ENCODE peak calls at places on chromosomes 12 and 14, in four cellular contexts. M is K562, X is HL-60, B is GM12878. T is an unnamed sample.
A peak's percentile ranks its signal among the peaks of the same experiment; 100 is the strongest.

GRCh38 chr12:79689477-79690155 is 1.1 kb downstream of the PAWR start:
- DNase-seq in M (no peak), B (no peak), X (no peak), T (peak; percentile 36)

GRCh38 chr12:7017870-7018349 is 366 bp downstream of the LPCAT3 start:
- DNase-seq in B (no peak), M (peak; percentile 8), X (peak; percentile 55), T (no peak)

GRCh38 chr12:19404232-19404880 is 34.9 kb upstream of the AEBP2 start:
- DNase-seq in M (no peak), B (no peak), X (no peak), T (no peak)

GRCh38 chr12:66708704-66709443 is 30.0 kb upstream of the GRIP1 start:
- DNase-seq in M (no peak), B (no peak), X (no peak), T (no peak)

GRCh38 chr12:92539966-92540791 is 162.6 kb upstream of the PLEKHG7 start:
- DNase-seq in X (no peak), M (no peak), B (no peak), T (no peak)

GRCh38 chr12:32266756-32267155 is 132.6 kb upstream of the FGD4 start:
- DNase-seq in M (no peak), B (no peak), X (no peak), T (no peak)

GRCh38 chr12:77189463-77189862 is 124.1 kb upstream of the E2F7 start:
- DNase-seq in B (no peak), M (no peak), X (no peak), T (no peak)

GRCh38 chr12:95402096-95402495 is 71.9 kb upstream of the METAP2 start:
- DNase-seq in X (no peak), B (no peak), M (no peak), T (no peak)

GRCh38 chr12:53051881-53052412 is 2.1 kb downstream of the TNS2 start:
- DNase-seq in X (no peak), B (no peak), M (no peak), T (no peak)

GRCh38 chr12:46908236-46908935 is 82.6 kb upstream of the SLC38A4 start:
- DNase-seq in X (no peak), B (no peak), M (no peak), T (no peak)

GRCh38 chr14:101224356-101225115 is 321.0 kb upstream of the RTL1 start:
- DNase-seq in M (peak; percentile 25), X (no peak), B (no peak), T (no peak)

GRCh38 chr14:78530078-78530477 is 359.9 kb downstream of the NRXN3 start:
- DNase-seq in M (peak; percentile 29), X (no peak), B (no peak), T (no peak)

GRCh38 chr12:88237954-88238353 is 95.8 kb downstream of the TMTC3 start:
- DNase-seq in M (no peak), B (peak; percentile 7), X (peak; percentile 58), T (no peak)

GRCh38 chr14:44030963-44031362 is 476.1 kb downstream of the FSCB start:
- DNase-seq in B (no peak), M (no peak), X (no peak), T (no peak)

GRCh38 chr12:60394680-60395079 is 798.9 kb downstream of the SLC16A7 start:
- DNase-seq in X (no peak), B (no peak), M (no peak), T (no peak)

GRCh38 chr12:25784669-25785068 is 173.8 kb upstream of the RASSF8 start:
- DNase-seq in B (no peak), M (no peak), X (no peak), T (no peak)

GRCh38 chr12:12976366-12976765 is 23.7 kb downstream of the HEBP1 start:
- DNase-seq in B (no peak), X (no peak), M (no peak), T (no peak)

GRCh38 chr12:93841671-93842070 is 164.5 kb downstream of the CRADD start:
- DNase-seq in M (no peak), X (no peak), B (no peak), T (no peak)

GRCh38 chr12:85138833-85139232 is 102.7 kb downstream of the LRRIQ1 start:
- DNase-seq in X (no peak), B (no peak), M (no peak), T (no peak)

GRCh38 chr12:11904124-11904523 is 166.6 kb upstream of the BCL2L14 start:
- DNase-seq in M (no peak), X (no peak), B (no peak), T (no peak)

GRCh38 chr12:45165284-45165683 is 50.6 kb upstream of the ANO6 start:
- DNase-seq in X (no peak), M (no peak), B (no peak), T (no peak)

GRCh38 chr12:125099407-125099779 is 34.2 kb downstream of the AACS start:
- DNase-seq in M (no peak), X (no peak), B (no peak), T (no peak)

GRCh38 chr14:51342226-51342625 is 102.2 kb downstream of the TMX1 start:
- DNase-seq in B (no peak), M (no peak), X (no peak), T (no peak)

GRCh38 chr12:126163984-126164383 is 1098.7 kb downstream of the AACS start:
- DNase-seq in B (no peak), M (no peak), X (no peak), T (no peak)

DNA sequence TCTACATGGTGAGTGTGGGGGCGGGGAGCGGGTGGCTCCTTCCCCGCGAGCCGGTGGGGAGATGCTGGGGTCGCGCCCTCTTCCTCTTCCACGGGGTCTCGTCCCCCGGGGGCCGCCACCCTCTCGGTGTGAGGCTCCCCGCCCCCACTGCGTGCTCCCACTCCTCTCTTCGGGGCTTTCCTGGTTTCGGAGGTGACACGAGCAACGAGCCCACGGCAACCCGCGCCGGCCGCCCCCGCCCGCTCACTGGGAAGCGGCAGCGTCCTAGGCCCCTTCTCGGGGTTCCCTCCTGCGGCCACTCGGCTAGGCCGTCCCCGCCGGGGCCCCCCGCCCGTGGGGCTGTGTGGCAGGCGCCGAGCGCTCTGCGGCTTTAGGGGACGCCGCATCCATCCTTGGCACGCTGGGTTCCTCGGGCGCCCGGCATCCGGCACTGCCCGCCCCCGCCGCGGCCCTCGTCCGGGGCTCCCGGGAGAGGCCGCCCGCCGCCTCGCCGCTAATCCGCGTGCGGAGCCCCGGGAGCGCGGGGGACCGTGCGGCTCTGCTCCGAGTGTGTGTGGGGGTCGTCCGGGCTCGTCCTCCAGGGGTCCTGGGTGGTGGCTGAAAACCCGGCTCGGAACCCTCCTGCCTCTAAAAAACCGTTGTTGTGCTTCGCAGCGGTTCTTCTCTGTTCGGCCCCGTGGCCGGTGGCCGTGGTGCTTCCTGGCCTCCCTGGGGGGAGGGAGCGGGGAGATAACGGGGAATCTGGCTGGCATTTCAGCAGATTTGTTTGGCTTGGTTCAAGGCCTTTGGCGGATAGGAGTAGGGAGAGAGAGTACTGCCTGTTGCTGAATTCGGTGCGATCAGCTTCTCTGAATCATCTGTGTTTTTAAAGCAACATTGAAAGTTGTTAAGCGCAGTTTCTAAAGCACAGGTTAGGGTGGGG is 998 bp downstream of the PCNX1 start:
- DNase-seq in X (no peak), B (no peak), M (peak; percentile 11), T (peak; percentile 43)
- TF ChIP-seq POLR2AphosphoS5 in X (no peak), B (peak; percentile 38), M (no peak), T (no peak)

GRCh38 chr14:76309572-76310551 is 66.1 kb upstream of the ESRRB start:
- DNase-seq in B (no peak), M (no peak), X (no peak), T (no peak)
- TF ChIP-seq SPI1 in B (peak; percentile 9), M (peak; percentile 27), X (peak; percentile 4), T (no peak)

GRCh38 chr14:75340921-75341320 is 62.3 kb downstream of the FOS start:
- DNase-seq in X (peak; percentile 63), B (no peak), M (no peak), T (no peak)
- TF ChIP-seq POLR2AphosphoS5 in X (no peak), B (no peak), M (no peak), T (no peak)

GRCh38 chr12:70648191-70648590 is 11.0 kb upstream of the PTPRB start:
- DNase-seq in X (no peak), B (no peak), M (no peak), T (no peak)
- TF ChIP-seq SPI1 in X (no peak), B (no peak), M (no peak), T (no peak)

GRCh38 chr12:130878193-130879185 is 6.6 kb downstream of the RAN start:
- DNase-seq in X (peak; percentile 13), B (no peak), M (peak; percentile 44), T (no peak)
- TF ChIP-seq POLR2AphosphoS5 in X (peak; percentile 79), B (peak; percentile 93), M (peak; percentile 69), T (peak; percentile 95)